ENCODE peak calls at places on chromosomes 5 and 9, in eight cellular contexts. U is tibial nerve, Y is ovary, N is HepG2, A is A549, F is H1, W is stomach, C is suprapubic skin. H is an unnamed sample.

GRCh38 chr9:37998881-37999311 is 70.1 kb downstream of the SHB start:
- DNase-seq in W (no peak), A (no peak), C (no peak), F (no peak), Y (no peak), N (no peak), U (no peak), H (no peak)

GRCh38 chr5:138668451-138668850 is 84.8 kb upstream of the CTNNA1 start:
- DNase-seq in Y (no peak), F (peak), C (peak), U (no peak), W (peak), A (no peak), N (peak), H (no peak)

GRCh38 chr5:167964529-167964928 is 326.9 kb upstream of the WWC1 start:
- DNase-seq in W (no peak), Y (no peak), N (no peak), A (peak), C (no peak), F (no peak), U (no peak), H (no peak)

GRCh38 chr9:107386396-107386795 is 103.2 kb downstream of the KLF4 start:
- DNase-seq in F (no peak), Y (no peak), U (no peak), C (no peak), W (peak), N (no peak), A (no peak), H (no peak)

GRCh38 chr9:125106285-125106893 is 36.9 kb downstream of the SCAI start:
- DNase-seq in U (no peak), A (no peak), N (no peak), Y (no peak), C (no peak), F (no peak), W (no peak), H (no peak)

GRCh38 chr5:98468188-98468869 is 305.1 kb upstream of the RGMB start:
- DNase-seq in W (no peak), F (no peak), U (no peak), C (no peak), N (no peak), Y (no peak), A (no peak), H (no peak)

GRCh38 chr5:176831026-176831423 is 20.7 kb downstream of the UNC5A start:
- DNase-seq in W (no peak), U (no peak), Y (no peak), A (no peak), C (no peak), N (no peak), F (no peak), H (no peak)

GRCh38 chr5:122311888-122312669 is at the start of gene SNCAIP:
- DNase-seq in F (peak), Y (peak), W (peak), N (no peak), U (no peak), A (peak), C (no peak), H (peak)

GRCh38 chr9:122107291-122107805 is 14.2 kb upstream of the TTLL11 start:
- DNase-seq in N (no peak), Y (no peak), A (no peak), W (no peak), C (no peak), U (no peak), F (no peak), H (no peak)

GRCh38 chr9:23319092-23319491 is 506.9 kb downstream of the ELAVL2 start:
- DNase-seq in U (no peak), W (no peak), C (no peak), F (no peak), N (no peak), A (no peak), Y (no peak), H (no peak)

GRCh38 chr5:157747766-157748700 is 4.5 kb downstream of the LSM11 start:
- DNase-seq in A (no peak), Y (no peak), F (no peak), C (no peak), N (no peak), U (no peak), W (no peak), H (no peak)

GRCh38 chr5:125582358-125582757 is 835.9 kb upstream of the ZNF608 start:
- DNase-seq in N (no peak), F (no peak), W (no peak), U (no peak), A (no peak), C (no peak), Y (no peak), H (no peak)

GRCh38 chr5:159095218-159095617 is 4.5 kb downstream of the EBF1 start:
- DNase-seq in W (no peak), U (peak), Y (peak), C (no peak), A (no peak), N (no peak), F (peak), H (no peak)

GRCh38 chr9:127923046-127923445 is 6.2 kb upstream of the ST6GALNAC4 start:
- DNase-seq in C (no peak), A (no peak), U (no peak), N (no peak), Y (no peak), W (no peak), F (no peak), H (no peak)

GRCh38 chr5:44774279-44774880 is 34.4 kb upstream of the MRPS30 start:
- DNase-seq in A (peak), F (no peak), N (peak), W (no peak), U (no peak), C (no peak), Y (no peak), H (no peak)

GRCh38 chr5:55234171-55234700 is 828 bp upstream of the CCNO start:
- DNase-seq in Y (peak), N (no peak), A (no peak), W (peak), U (no peak), F (no peak), C (no peak), H (peak)

GRCh38 chr9:93129286-93129685 is 4.8 kb downstream of the NINJ1 start:
- DNase-seq in F (no peak), U (no peak), Y (peak), C (no peak), N (no peak), W (no peak), A (no peak), H (peak)

GRCh38 chr5:172618574-172619365 is 22.3 kb upstream of the NEURL1B start:
- DNase-seq in Y (peak), A (no peak), F (no peak), C (no peak), N (no peak), U (no peak), W (no peak), H (no peak)

GRCh38 chr9:29830815-29831214 is 2257.5 kb upstream of the C9orf72 start:
- DNase-seq in C (no peak), N (peak), W (no peak), F (no peak), Y (no peak), A (peak), U (no peak), H (peak)

GRCh38 chr5:178287791-178288105 is 55.1 kb upstream of the PHYKPL start:
- DNase-seq in F (no peak), Y (no peak), C (no peak), A (no peak), W (no peak), U (no peak), N (no peak), H (no peak)

GRCh38 chr9:36289836-36290435 is 31.7 kb upstream of the GNE start:
- DNase-seq in W (no peak), C (no peak), Y (no peak), A (no peak), U (no peak), N (no peak), F (no peak), H (no peak)

GRCh38 chr5:151030377-151030776 is 10.0 kb downstream of the GPX3 start:
- DNase-seq in F (no peak), U (peak), W (no peak), Y (no peak), C (peak), A (no peak), N (no peak), H (peak)

GRCh38 chr5:34923694-34924461 is 5.5 kb upstream of the DNAJC21 start:
- DNase-seq in A (peak), F (no peak), N (no peak), Y (no peak), W (no peak), U (no peak), C (no peak), H (no peak)

GRCh38 chr9:38079410-38080105 is 10.5 kb upstream of the SHB start:
- DNase-seq in N (no peak), W (no peak), U (no peak), Y (no peak), A (no peak), F (peak), C (peak), H (peak)

GRCh38 chr5:91016954-91017690 is 366.0 kb downstream of the ARRDC3 start:
- DNase-seq in W (no peak), F (no peak), C (no peak), Y (no peak), U (no peak), A (no peak), N (no peak), H (peak)

GRCh38 chr5:172788771-172789686 is 18.0 kb upstream of the DUSP1 start:
- DNase-seq in C (peak), W (peak), Y (peak), F (no peak), A (no peak), U (peak), N (peak), H (peak)

GRCh38 chr9:114153761-114154596 is 1.4 kb upstream of the COL27A1 start:
- DNase-seq in W (peak), A (peak), Y (no peak), N (peak), U (no peak), C (no peak), F (peak), H (no peak)

GRCh38 chr5:80752427-80752826 is 97.6 kb upstream of the DHFR start:
- DNase-seq in Y (no peak), A (no peak), W (no peak), F (no peak), N (no peak), U (no peak), C (no peak), H (no peak)

GRCh38 chr5:89473196-89473595 is 590.2 kb upstream of the MEF2C start:
- DNase-seq in A (no peak), Y (no peak), U (no peak), C (no peak), N (no peak), W (no peak), F (no peak), H (no peak)

GRCh38 chr9:14533867-14534650 is 159.2 kb downstream of the ZDHHC21 start:
- DNase-seq in A (no peak), F (no peak), C (no peak), N (no peak), U (no peak), W (no peak), Y (no peak), H (no peak)

GRCh38 chr5:89342106-89342876 is 459.3 kb upstream of the MEF2C start:
- DNase-seq in Y (no peak), A (no peak), U (no peak), C (no peak), N (no peak), W (no peak), F (no peak), H (no peak)

GRCh38 chr9:36045610-36046009 is 8.9 kb downstream of the RECK start:
- DNase-seq in F (no peak), A (no peak), N (no peak), U (no peak), C (no peak), Y (no peak), W (no peak), H (no peak)

GRCh38 chr9:6467006-6467625 is 54.1 kb downstream of the UHRF2 start:
- DNase-seq in F (no peak), A (no peak), N (no peak), Y (no peak), W (no peak), U (no peak), C (no peak), H (no peak)

GRCh38 chr9:114413909-114414308 is 26.1 kb upstream of the AKNA start:
- DNase-seq in U (no peak), C (no peak), W (no peak), A (no peak), F (no peak), N (no peak), Y (peak), H (no peak)

GRCh38 chr9:21933865-21934264 is 60.3 kb downstream of the CDKN2A start:
- DNase-seq in N (no peak), F (no peak), Y (no peak), W (no peak), U (no peak), A (no peak), C (no peak), H (no peak)

GRCh38 chr5:61623401-61624069 is 291.5 kb downstream of the ZSWIM6 start:
- DNase-seq in C (no peak), U (no peak), F (no peak), N (peak), A (peak), Y (no peak), W (no peak), H (no peak)

GRCh38 chr9:124809741-124810500 is 33.0 kb downstream of the OLFML2A start:
- DNase-seq in N (no peak), F (no peak), A (no peak), Y (no peak), W (no peak), U (no peak), C (no peak), H (no peak)

GRCh38 chr9:99044827-99045226 is 60.1 kb upstream of the TGFBR1 start:
- DNase-seq in A (no peak), U (no peak), F (no peak), W (no peak), Y (no peak), C (no peak), N (no peak), H (no peak)

GRCh38 chr5:172123269-172123692 is 64.7 kb downstream of the STK10 start:
- DNase-seq in U (peak), W (peak), F (no peak), N (peak), A (no peak), C (no peak), Y (peak), H (peak)

GRCh38 chr5:148808864-148809642 is 17.4 kb upstream of the ADRB2 start:
- DNase-seq in C (no peak), F (no peak), W (no peak), U (no peak), Y (no peak), N (no peak), A (no peak), H (peak)

GRCh38 chr5:148806520-148806931 is 19.9 kb upstream of the ADRB2 start:
- DNase-seq in U (no peak), Y (no peak), N (no peak), C (no peak), W (no peak), F (no peak), A (no peak), H (no peak)

GRCh38 chr5:148807845-148808244 is 18.6 kb upstream of the ADRB2 start:
- DNase-seq in A (no peak), N (no peak), F (no peak), W (no peak), U (no peak), Y (no peak), C (no peak), H (peak)

GRCh38 chr5:148809781-148810524 is 16.5 kb upstream of the ADRB2 start:
- DNase-seq in U (no peak), F (no peak), N (no peak), W (no peak), C (no peak), Y (no peak), A (no peak), H (no peak)

DNA sequence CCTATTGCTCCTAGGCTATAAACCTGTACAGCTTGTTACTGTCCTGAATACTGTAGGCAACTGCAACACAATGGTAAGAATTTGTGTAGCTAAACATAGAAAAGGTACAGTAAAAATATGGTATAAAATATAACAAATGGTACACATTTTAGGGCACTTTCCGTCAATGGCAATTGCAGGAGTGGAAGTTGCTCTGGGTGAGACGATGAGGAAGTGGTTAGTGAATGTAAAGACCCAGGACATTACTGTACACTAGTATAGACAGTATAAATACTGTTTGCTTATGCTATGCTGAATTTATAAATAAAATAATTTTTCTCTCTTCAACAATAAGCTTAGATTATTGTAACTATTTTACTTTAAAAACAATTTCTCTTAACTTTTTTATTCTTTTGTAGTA is 15.6 kb upstream of the ADRB2 start:
- DNase-seq in F (no peak), W (no peak), A (no peak), N (no peak), Y (no peak), C (no peak), U (no peak), H (no peak)
- TF ChIP-seq EP300 in F (no peak), W (no peak), A (no peak), N (no peak), Y (no peak), C (no peak), U (no peak), H (no peak)

DNA sequence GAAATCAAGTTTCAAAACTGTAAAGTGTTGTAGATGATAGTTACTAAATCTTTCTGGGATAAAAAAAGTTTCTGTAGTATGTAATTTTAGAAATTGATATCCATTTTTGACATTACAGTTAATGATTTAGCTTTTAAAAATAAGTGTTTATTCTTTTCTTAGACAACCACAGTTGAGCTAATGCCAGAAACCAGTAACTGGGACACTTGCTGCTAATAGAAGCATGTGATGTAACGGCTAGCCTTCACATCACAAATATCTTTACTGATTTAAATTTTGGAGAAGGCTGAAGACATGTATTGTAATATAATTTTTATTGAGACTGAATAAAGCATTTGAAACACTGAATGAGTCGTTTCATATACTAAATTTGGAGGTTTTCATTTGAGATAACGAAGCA is 18.8 kb downstream of the CSNK1G3 start:
- DNase-seq in N (no peak), C (no peak), Y (no peak), A (no peak), U (no peak), W (no peak), F (no peak), H (no peak)
- TF ChIP-seq EP300 in N (no peak), C (no peak), Y (no peak), A (no peak), U (no peak), W (no peak), F (no peak), H (no peak)

DNA sequence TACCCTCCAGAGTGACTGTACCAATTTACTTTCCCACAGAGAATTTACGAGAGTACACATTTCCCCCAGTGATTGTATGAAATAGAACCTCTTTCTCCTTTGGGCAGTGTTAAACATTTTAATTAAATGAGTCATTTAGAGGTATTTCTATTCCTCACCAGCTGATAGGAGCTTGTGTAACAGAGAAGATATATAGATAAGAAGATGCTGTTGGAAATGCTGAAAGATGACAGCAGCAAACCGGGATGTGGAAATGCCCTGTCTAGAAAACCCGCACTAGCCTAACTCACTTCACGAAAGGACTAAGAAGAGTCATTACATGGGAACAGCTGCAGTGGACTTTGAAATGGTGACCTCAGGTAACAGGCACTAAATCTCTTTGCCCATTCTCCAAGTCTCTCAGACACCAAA is 68.3 kb downstream of the LPAR1 start:
- DNase-seq in U (no peak), W (no peak), C (no peak), N (peak), A (peak), F (no peak), Y (no peak), H (no peak)
- TF ChIP-seq EP300 in U (no peak), W (no peak), C (no peak), N (no peak), A (no peak), F (no peak), Y (no peak), H (no peak)

DNA sequence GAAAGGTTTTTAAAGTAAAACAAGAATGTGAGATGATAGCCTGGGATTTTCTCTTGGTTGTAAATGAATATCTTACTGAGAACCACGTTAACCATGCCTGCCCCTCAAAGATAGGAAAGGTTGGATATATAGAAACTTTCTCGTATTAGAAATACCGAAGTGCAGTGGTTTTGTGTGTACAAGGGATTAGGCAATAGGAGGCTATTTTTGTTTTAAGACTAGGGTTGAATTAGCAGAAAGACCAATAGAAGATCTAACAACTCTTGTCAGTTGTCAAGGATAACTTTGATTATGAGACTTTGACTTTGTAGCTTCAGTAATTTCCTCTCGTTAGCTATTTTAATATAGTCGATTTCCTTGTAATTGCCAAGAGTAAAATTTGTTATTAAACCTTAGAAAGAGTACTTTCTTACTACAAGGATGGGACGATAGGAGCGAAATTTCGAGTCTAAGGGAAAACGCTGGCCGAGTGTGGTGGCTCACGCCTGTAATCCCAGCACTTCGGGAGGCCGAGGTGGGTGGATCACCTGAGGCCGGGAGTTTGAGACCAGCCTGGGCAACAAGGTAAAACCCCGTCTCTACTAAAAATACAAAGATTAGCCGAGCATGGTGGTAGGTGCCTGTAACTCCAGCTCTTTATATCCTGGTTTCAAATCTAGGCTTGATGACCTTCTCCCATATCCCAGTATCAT is 838 bp downstream of the POLK start:
- DNase-seq in A (no peak), W (no peak), C (no peak), Y (peak), F (no peak), N (peak), U (no peak), H (no peak)
- TF ChIP-seq EP300 in A (no peak), W (no peak), C (no peak), Y (no peak), F (no peak), N (no peak), U (no peak), H (no peak)

GRCh38 chr5:127851964-127852363 is 148.8 kb downstream of the CCDC192 start:
- DNase-seq in F (no peak), U (no peak), A (no peak), W (no peak), Y (no peak), C (no peak), N (no peak), H (no peak)

GRCh38 chr5:127858116-127858784 is 155.1 kb downstream of the CCDC192 start:
- DNase-seq in U (no peak), C (no peak), N (no peak), A (no peak), Y (no peak), W (no peak), F (no peak), H (no peak)

GRCh38 chr5:127854520-127854919 is 151.3 kb downstream of the CCDC192 start:
- DNase-seq in N (no peak), W (no peak), F (no peak), A (no peak), Y (no peak), C (no peak), U (no peak), H (no peak)

GRCh38 chr5:127856310-127856709 is 153.1 kb downstream of the CCDC192 start:
- DNase-seq in Y (no peak), N (no peak), U (no peak), A (no peak), W (no peak), F (no peak), C (no peak), H (no peak)
- TF ChIP-seq EP300 in Y (no peak), N (no peak), U (no peak), A (no peak), W (no peak), F (no peak), C (no peak), H (no peak)

GRCh38 chr9:85425153-85425611 is 316.6 kb downstream of the AGTPBP1 start:
- DNase-seq in W (peak), C (no peak), A (peak), Y (peak), U (peak), F (peak), N (peak), H (peak)
- TF ChIP-seq EP300 in W (no peak), C (no peak), A (no peak), Y (no peak), U (peak), F (no peak), N (no peak), H (no peak)

GRCh38 chr9:136646827-136647711 is 15.6 kb upstream of the EGFL7 start:
- DNase-seq in F (peak), A (no peak), Y (no peak), C (no peak), W (no peak), N (no peak), U (no peak), H (no peak)
- TF ChIP-seq EP300 in F (no peak), A (no peak), Y (no peak), C (no peak), W (no peak), N (no peak), U (no peak), H (no peak)

H was measured in transverse colon.